ENCODE peak calls at places on chromosome 12, in eight cellular contexts. T is A549, M is IMR-90, E is sigmoid colon, S is upper lobe of left lung, Y is esophagus squamous epithelium, Z is HepG2, O is body of pancreas. V is an unnamed sample.

GRCh38 chr12:88833641-88834116 is 253.4 kb upstream of the KITLG start:
- DNase-seq in O (no peak), Y (no peak), S (no peak), M (peak; percentile 20), E (no peak), T (no peak), Z (no peak), V (no peak)

GRCh38 chr12:132416827-132417226 is 73.1 kb upstream of the FBRSL1 start:
- DNase-seq in E (no peak), M (no peak), Z (no peak), O (no peak), T (no peak), S (peak; percentile 65), Y (no peak), V (no peak)

GRCh38 chr12:13044002-13044858 is at the start of gene FAM234B:
- DNase-seq in S (peak; percentile 97), T (peak; percentile 88), M (peak; percentile 62), Y (no peak), Z (peak; percentile 40), E (peak; percentile 88), O (peak; percentile 78), V (peak; percentile 86)

GRCh38 chr12:104387190-104387589 is 69.6 kb upstream of the CHST11 start:
- DNase-seq in S (no peak), E (no peak), M (peak; percentile 20), Y (no peak), T (no peak), Z (no peak), O (no peak), V (peak; percentile 15)

GRCh38 chr12:2868986-2869385 is 8.0 kb downstream of the FOXM1 start:
- DNase-seq in T (no peak), O (no peak), S (no peak), Z (no peak), M (peak; percentile 73), Y (no peak), E (no peak), V (no peak)

GRCh38 chr12:63845726-63846125 is 1.2 kb downstream of the SRGAP1 start:
- DNase-seq in Z (peak; percentile 88), S (no peak), E (no peak), M (peak; percentile 54), Y (no peak), T (no peak), O (no peak), V (no peak)

GRCh38 chr12:93419388-93420034 is 22.2 kb downstream of the UBE2N start:
- DNase-seq in T (peak; percentile 58), E (no peak), S (no peak), O (no peak), Y (no peak), Z (peak; percentile 49), M (peak; percentile 75), V (no peak)

GRCh38 chr12:130049666-130050065 is 112.6 kb upstream of the FZD10 start:
- DNase-seq in T (no peak), E (no peak), S (no peak), Z (no peak), Y (no peak), O (no peak), M (no peak), V (no peak)

GRCh38 chr12:107748472-107748871 is 12.5 kb downstream of the PRDM4 start:
- DNase-seq in E (no peak), M (peak; percentile 81), O (no peak), Y (no peak), Z (no peak), S (no peak), T (no peak), V (no peak)

GRCh38 chr12:48022676-48023385 is 18.6 kb upstream of the COL2A1 start:
- DNase-seq in E (no peak), S (no peak), M (no peak), Z (peak; percentile 44), O (no peak), Y (no peak), T (no peak), V (no peak)

GRCh38 chr12:66269757-66270383 is 32.4 kb upstream of the HELB start:
- DNase-seq in E (no peak), S (no peak), Z (peak; percentile 40), T (peak; percentile 47), M (peak; percentile 62), O (no peak), Y (no peak), V (no peak)

GRCh38 chr12:110555509-110556406 is 27.4 kb downstream of the PPTC7 start:
- DNase-seq in T (no peak), O (no peak), Z (no peak), S (no peak), M (peak; percentile 80), E (no peak), Y (no peak), V (no peak)

GRCh38 chr12:95803817-95804216 is 13.3 kb upstream of the NTN4 start:
- DNase-seq in Y (no peak), S (no peak), O (no peak), M (no peak), E (no peak), Z (no peak), T (no peak), V (no peak)
- TF ChIP-seq POLR2A in Y (no peak), S (no peak), O (no peak), M (no peak), E (no peak), Z (no peak), T (no peak), V (no peak)

DNA sequence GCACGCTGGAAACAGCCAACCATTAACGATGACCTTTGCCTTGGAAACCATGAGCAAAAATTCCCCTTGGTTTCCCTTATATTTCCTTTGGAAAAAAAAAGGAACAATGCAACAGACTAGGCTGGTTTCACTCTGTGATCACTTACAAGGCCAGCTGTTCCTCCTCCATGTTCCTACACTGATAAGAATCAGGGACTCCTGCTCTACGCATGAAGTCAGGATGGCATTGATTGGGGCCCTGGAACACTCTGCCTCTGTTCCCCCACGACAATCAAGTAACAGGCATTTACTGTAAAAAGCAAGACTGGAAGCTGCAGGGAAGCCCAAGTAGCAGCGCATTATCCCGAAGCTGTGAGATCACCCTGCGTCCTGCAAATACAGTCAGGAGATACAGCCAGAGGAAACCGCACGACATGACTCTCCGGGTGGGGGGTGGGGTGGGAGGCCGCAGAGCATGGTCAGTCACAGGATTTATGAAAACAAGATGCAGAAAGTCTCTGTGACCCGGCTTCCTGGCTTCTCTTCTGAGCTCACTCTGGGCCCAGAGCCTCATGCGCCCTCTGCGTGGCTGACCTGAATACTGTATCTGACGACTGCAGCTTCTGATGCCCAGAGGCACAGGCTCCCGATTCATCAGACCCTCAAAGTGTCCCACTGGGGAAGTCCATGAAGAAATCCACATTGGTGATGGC is 31.1 kb downstream of the SSH1 start:
- DNase-seq in E (peak; percentile 88), Y (no peak), O (peak; percentile 31), T (no peak), S (no peak), Z (no peak), M (peak; percentile 97), V (no peak)
- H3K4me1 ChIP-seq in E (peaks cover 75% of the 10 kb centered on the region), Y (peaks cover 79% of the 10 kb centered on the region), O (peaks cover 18% of the 10 kb centered on the region), T (peaks cover 55% of the 10 kb centered on the region), S (peaks cover 82% of the 10 kb centered on the region), Z (no peaks in the 10 kb centered on the region), M (peaks cover 34% of the 10 kb centered on the region), V (peaks cover 65% of the 10 kb centered on the region)

GRCh38 chr12:11722578-11723138 is 73.2 kb downstream of the ETV6 start:
- DNase-seq in T (no peak), S (no peak), M (no peak), Z (no peak), Y (no peak), E (no peak), O (no peak), V (no peak)

GRCh38 chr12:11725616-11726015 is 76.1 kb downstream of the ETV6 start:
- DNase-seq in Y (no peak), O (no peak), E (no peak), Z (no peak), M (peak; percentile 28), S (no peak), T (no peak), V (no peak)

GRCh38 chr12:11724888-11725310 is 75.4 kb downstream of the ETV6 start:
- DNase-seq in Y (no peak), M (peak; percentile 56), T (no peak), S (no peak), O (no peak), E (no peak), Z (no peak), V (no peak)

GRCh38 chr12:11722071-11722470 is 72.6 kb downstream of the ETV6 start:
- DNase-seq in O (no peak), S (no peak), M (no peak), T (no peak), Z (no peak), E (no peak), Y (no peak), V (no peak)

DNA sequence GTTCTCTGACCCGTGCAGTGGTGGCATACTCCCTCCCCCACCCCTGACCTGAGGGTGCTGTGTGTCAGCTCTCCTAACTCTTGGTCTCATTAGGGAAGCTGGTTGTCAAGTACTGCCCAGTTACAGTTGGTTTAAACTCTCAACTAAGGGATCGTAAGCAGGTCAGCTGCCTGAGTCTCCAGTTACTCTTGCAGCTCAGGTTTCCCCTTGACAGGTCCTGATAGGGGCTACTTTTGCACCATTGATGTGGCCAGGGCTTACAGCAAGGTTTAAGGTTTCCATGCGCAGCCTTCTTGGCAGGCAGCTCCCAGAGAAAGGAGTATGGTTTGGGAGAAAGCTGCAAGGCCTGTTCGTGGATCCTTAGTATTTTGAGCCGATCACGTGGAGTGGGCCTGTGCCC is 74.5 kb downstream of the ETV6 start:
- DNase-seq in Z (no peak), M (peak; percentile 52), S (no peak), Y (no peak), E (no peak), O (peak; percentile 52), T (no peak), V (no peak)
- TF ChIP-seq POLR2A in Z (no peak), M (no peak), S (no peak), Y (no peak), E (no peak), O (no peak), T (no peak), V (no peak)

GRCh38 chr12:5478081-5478706 is 46.3 kb downstream of the NTF3 start:
- DNase-seq in Y (no peak), Z (no peak), S (no peak), E (no peak), T (no peak), M (peak; percentile 44), O (no peak), V (no peak)

GRCh38 chr12:5480953-5481300 is 49.0 kb downstream of the NTF3 start:
- DNase-seq in M (no peak), S (no peak), Y (no peak), O (no peak), T (no peak), E (no peak), Z (no peak), V (no peak)

GRCh38 chr12:5481645-5482044 is 49.7 kb downstream of the NTF3 start:
- DNase-seq in S (no peak), E (no peak), Y (no peak), Z (no peak), M (no peak), O (no peak), T (no peak), V (no peak)

GRCh38 chr12:5480218-5480952 is 48.5 kb downstream of the NTF3 start:
- DNase-seq in T (no peak), Y (no peak), O (no peak), E (no peak), S (peak; percentile 71), Z (no peak), M (peak; percentile 59), V (no peak)

DNA sequence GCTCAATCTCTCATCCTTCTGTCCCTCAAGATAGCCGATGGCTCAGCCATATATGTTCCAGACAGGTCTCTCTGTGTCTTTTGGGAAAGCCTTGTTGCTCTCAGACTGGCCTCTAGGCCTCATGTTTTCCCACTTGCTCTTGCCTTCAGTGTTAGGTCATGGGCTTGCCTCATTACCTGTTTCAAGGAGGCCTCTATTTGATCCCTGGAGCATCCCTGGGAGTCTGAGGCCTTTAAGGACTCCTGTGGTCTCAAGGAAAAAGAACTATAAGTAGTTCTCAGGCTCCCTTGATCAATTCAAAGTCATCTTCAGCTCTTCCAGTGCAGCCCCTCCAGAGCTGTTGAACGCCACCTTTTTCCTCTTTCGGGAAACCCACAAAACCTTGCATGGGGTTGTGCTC is 47.9 kb downstream of the NTF3 start:
- DNase-seq in T (no peak), E (no peak), Z (no peak), O (no peak), S (no peak), M (no peak), Y (no peak), V (no peak)
- H3K4me1 ChIP-seq in T (no peaks in the 10 kb centered on the region), E (no peaks in the 10 kb centered on the region), Z (no peaks in the 10 kb centered on the region), O (no peaks in the 10 kb centered on the region), S (no peaks in the 10 kb centered on the region), M (peaks cover 30% of the 10 kb centered on the region), Y (no peaks in the 10 kb centered on the region), V (no peaks in the 10 kb centered on the region)